ENCODE peak calls at places on chromosomes 11 and 22, in nine cellular contexts. S, W, D, U, Y, H, Q, N and J are unnamed samples.

GRCh38 chr22:37661160-37661924 is 2.8 kb downstream of the PDXP start:
- DNase-seq in W (no peak), S (no peak), N (peak; percentile 57), Q (no peak), Y (peak; percentile 70), U (no peak), D (peak; percentile 59), H (no peak), J (no peak)

GRCh38 chr11:118607401-118608267 is at the start of gene PHLDB1:
- DNase-seq in Q (peak; percentile 71), D (peak; percentile 49), U (peak; percentile 60), H (peak; percentile 82), N (peak; percentile 18), Y (peak; percentile 85), S (peak; percentile 82), W (peak; percentile 80), J (peak; percentile 65)

GRCh38 chr11:1928038-1928890 is 8.8 kb downstream of the TNNT3 start:
- DNase-seq in Y (no peak), W (peak; percentile 43), N (no peak), D (no peak), S (no peak), U (no peak), Q (no peak), H (peak; percentile 83), J (no peak)

GRCh38 chr11:57368106-57368826 is 12.7 kb downstream of the PRG3 start:
- DNase-seq in N (no peak), W (no peak), H (no peak), U (peak; percentile 77), D (no peak), Q (peak; percentile 13), Y (no peak), S (no peak), J (no peak)

GRCh38 chr11:122748968-122749687 is 89.2 kb upstream of the CRTAM start:
- DNase-seq in N (peak; percentile 70), Q (no peak), S (no peak), Y (peak; percentile 87), W (no peak), H (no peak), U (peak; percentile 89), D (peak; percentile 19), J (no peak)

GRCh38 chr11:83459802-83460201 is 173.6 kb upstream of the CCDC90B start:
- DNase-seq in Y (no peak), S (no peak), Q (no peak), N (no peak), U (peak; percentile 42), D (no peak), W (no peak), H (no peak), J (no peak)

GRCh38 chr11:129307162-129307561 is 68.5 kb upstream of the BARX2 start:
- DNase-seq in N (no peak), W (no peak), Q (no peak), S (no peak), U (no peak), Y (no peak), D (no peak), H (no peak), J (no peak)

GRCh38 chr22:29833392-29833949 is 4.6 kb downstream of the ASCC2 start:
- DNase-seq in Q (no peak), S (no peak), N (no peak), W (no peak), Y (no peak), U (no peak), H (no peak), D (peak; percentile 41), J (no peak)

GRCh38 chr11:116793476-116794096 is 1.9 kb upstream of the APOA5 start:
- DNase-seq in U (no peak), N (peak; percentile 11), D (no peak), S (no peak), W (no peak), H (no peak), Q (no peak), Y (peak; percentile 43), J (no peak)

GRCh38 chr11:44750440-44751005 is 23.8 kb downstream of the TSPAN18 start:
- DNase-seq in H (no peak), U (no peak), S (no peak), Q (no peak), W (no peak), Y (no peak), N (no peak), D (no peak), J (no peak)

GRCh38 chr22:35380537-35381423 is at the start of gene HMOX1:
- DNase-seq in U (peak; percentile 85), N (peak; percentile 51), S (peak; percentile 92), Q (peak; percentile 49), H (peak; percentile 97), Y (peak; percentile 97), W (peak; percentile 93), D (peak; percentile 91), J (peak; percentile 95)

GRCh38 chr11:59291228-59291627 is 67.5 kb upstream of the OR5AN1 start:
- DNase-seq in U (no peak), Q (no peak), N (no peak), Y (no peak), H (no peak), W (no peak), D (no peak), S (no peak), J (no peak)

GRCh38 chr11:91749231-91749630 is 475.4 kb upstream of the FAT3 start:
- DNase-seq in H (no peak), Q (peak; percentile 8), S (no peak), W (no peak), D (no peak), U (peak; percentile 27), N (no peak), Y (no peak), J (no peak)

GRCh38 chr11:25981998-25982397 is 349.9 kb upstream of the ANO3 start:
- DNase-seq in Y (peak; percentile 87), D (peak; percentile 53), H (no peak), S (no peak), Q (peak; percentile 46), W (no peak), N (peak; percentile 87), U (peak; percentile 73), J (no peak)

GRCh38 chr11:119643878-119644225 is 85.1 kb downstream of the NECTIN1 start:
- DNase-seq in U (no peak), N (no peak), W (no peak), D (no peak), Y (no peak), H (no peak), Q (no peak), S (no peak), J (no peak)
- TF ChIP-seq CTCF in U (no peak), N (no peak), W (no peak), D (no peak), Y (no peak), H (no peak), Q (no peak), S (no peak), J (no peak)

GRCh38 chr11:78417175-78417887 is at the start of gene GAB2:
- DNase-seq in W (peak; percentile 79), H (no peak), U (peak; percentile 41), N (no peak), Q (no peak), D (no peak), Y (no peak), S (no peak), J (peak; percentile 70)
- TF ChIP-seq CTCF in W (no peak), H (peak; percentile 33), U (no peak), N (no peak), Q (no peak), D (no peak), Y (no peak), S (no peak), J (no peak)

GRCh38 chr11:77471520-77472234 is 2.2 kb downstream of the PAK1 start:
- DNase-seq in W (no peak), Q (no peak), N (peak; percentile 1), S (no peak), Y (no peak), D (peak; percentile 59), U (peak; percentile 73), H (no peak), J (no peak)

GRCh38 chr11:77475206-77475605 is 1.3 kb upstream of the PAK1 start:
- DNase-seq in D (no peak), U (no peak), S (no peak), W (no peak), Y (no peak), H (no peak), N (no peak), Q (no peak), J (no peak)

GRCh38 chr11:77474509-77475070 is 696 bp upstream of the PAK1 start:
- DNase-seq in D (no peak), H (no peak), S (no peak), Y (no peak), Q (peak; percentile 4), W (no peak), N (no peak), U (peak; percentile 56), J (no peak)

GRCh38 chr11:77473001-77473800 is 693 bp downstream of the PAK1 start:
- DNase-seq in N (no peak), Q (peak; percentile 39), Y (no peak), W (peak; percentile 81), S (peak; percentile 38), D (peak; percentile 77), U (peak; percentile 60), H (no peak), J (peak; percentile 78)

DNA sequence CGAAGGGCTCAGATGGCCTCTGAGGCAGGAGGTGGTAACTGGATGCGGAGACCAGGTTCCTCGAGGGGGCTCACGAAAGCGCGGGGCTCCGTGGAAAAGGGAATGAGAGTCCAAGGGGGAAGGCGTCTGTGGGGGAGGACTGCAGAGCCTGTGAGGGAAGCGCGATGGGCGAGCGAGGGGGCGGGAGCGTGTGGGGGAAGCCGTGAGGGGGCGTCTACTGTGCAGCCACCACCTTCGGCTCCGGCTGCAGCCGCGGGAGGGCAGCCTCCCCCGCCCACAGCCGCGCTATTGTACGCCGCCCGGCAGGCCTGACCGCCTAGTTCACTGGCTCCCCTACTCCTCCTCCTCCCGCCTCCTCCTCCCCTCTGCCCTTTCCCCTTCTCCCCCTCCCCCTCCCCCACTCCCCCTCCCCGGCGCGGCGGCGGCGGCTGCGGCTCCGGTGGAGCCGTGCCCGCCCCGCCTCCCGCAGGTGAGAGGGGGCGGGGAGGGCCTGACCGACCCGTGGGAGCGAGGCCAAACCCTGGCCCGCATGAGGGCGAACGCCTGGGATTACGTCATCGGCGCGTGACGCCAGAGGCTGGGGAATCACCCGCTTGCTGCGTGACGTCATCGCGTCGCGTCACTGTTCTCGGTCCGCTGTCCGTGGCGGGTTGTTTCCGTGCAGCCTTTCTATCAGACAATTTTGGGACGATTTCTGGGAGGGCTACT is at the start of gene PAK1:
- DNase-seq in D (peak; percentile 89), U (peak; percentile 92), N (no peak), W (peak; percentile 93), Y (peak; percentile 74), S (peak; percentile 76), Q (peak; percentile 92), H (no peak), J (peak; percentile 92)
- TF ChIP-seq CTCF in D (no peak), U (peak; percentile 8), N (no peak), W (peak; percentile 45), Y (peak; percentile 8), S (peak; percentile 24), Q (peak; percentile 31), H (peak; percentile 67), J (no peak)

DNA sequence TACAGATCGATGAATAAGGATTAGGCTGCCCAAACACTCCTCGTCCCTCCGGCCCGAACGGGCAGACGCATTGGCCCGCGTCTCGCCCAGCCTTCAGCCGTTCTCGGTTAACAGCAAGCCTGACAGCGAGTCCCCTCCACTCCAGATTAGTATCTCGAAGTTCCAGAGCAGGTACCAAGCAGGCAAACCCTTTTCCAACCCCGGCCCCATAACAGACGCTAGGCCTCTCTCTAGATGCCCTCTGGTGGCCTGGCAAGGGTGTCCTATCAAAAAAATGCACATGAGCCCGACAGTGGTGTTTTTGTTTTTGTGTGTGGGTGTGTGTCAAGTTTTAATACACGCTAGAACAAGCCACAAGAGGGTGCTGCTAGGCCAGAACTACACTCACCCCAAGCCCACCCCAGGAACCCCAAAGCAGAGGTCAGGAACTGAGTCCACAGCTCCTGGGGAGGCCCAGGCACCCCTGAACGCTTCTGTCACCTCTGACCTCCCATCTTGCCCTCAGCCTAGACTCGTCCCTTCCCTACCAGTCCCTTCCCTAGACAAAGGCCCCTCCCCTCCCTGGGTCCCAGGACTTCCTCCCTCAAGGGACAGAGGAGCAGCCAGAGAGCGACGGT is 658 bp upstream of the ARFGAP2 start:
- DNase-seq in H (no peak), W (no peak), Q (peak; percentile 67), Y (peak; percentile 85), S (peak; percentile 56), N (peak; percentile 94), D (peak; percentile 72), U (peak; percentile 82), J (peak; percentile 79)
- TF ChIP-seq CTCF in H (peak; percentile 91), W (peak; percentile 72), Q (peak; percentile 77), Y (peak; percentile 63), S (peak; percentile 71), N (peak; percentile 95), D (peak; percentile 66), U (peak; percentile 69), J (peak; percentile 42)